ENCODE peak calls at places on chromosome 12, in four cellular contexts. P is left lung, L is ELR, F is neural progenitor cell. W is an unnamed sample.

GRCh38 chr12:124830306-124830705 is 33.4 kb downstream of the SCARB1 start:
- DNase-seq in P (peak), L (no peak), F (no peak), W (no peak)

GRCh38 chr12:27592548-27592947 is 68.5 kb downstream of the PPFIBP1 start:
- DNase-seq in P (no peak), L (peak), F (no peak), W (no peak)

GRCh38 chr12:122079532-122080081 is 1.1 kb downstream of the MLXIP start:
- DNase-seq in P (peak), L (peak), F (no peak), W (no peak)

GRCh38 chr12:68109444-68110217 is 49.9 kb downstream of the IFNG start:
- DNase-seq in P (no peak), L (no peak), F (no peak), W (no peak)

GRCh38 chr12:30694412-30694955 is 1.2 kb downstream of the IPO8 start:
- DNase-seq in P (no peak), L (no peak), F (peak), W (no peak)

GRCh38 chr12:56162468-56163290 is 4.5 kb downstream of the MYL6 start:
- DNase-seq in P (no peak), L (no peak), F (peak), W (no peak)

GRCh38 chr12:46386360-46386867 is 13.8 kb upstream of the SLC38A2 start:
- DNase-seq in P (no peak), L (peak), F (no peak), W (no peak)

GRCh38 chr12:51949342-51950030 is 2.0 kb upstream of the ACVR1B start:
- DNase-seq in P (no peak), L (no peak), F (no peak), W (no peak)

GRCh38 chr12:91186189-91186588 is 3.6 kb upstream of the DCN start:
- DNase-seq in P (no peak), L (no peak), F (no peak), W (no peak)